ENCODE peak calls at places on chromosomes 12 and 14, in six cellular contexts. I is uterus, K is fibroblast of pulmonary artery, H is fibroblast of lung, Q is IMR-90, C is epithelial cell of esophagus. O is an unnamed sample.

GRCh38 chr14:51552768-51553426 is 98.8 kb upstream of the FRMD6 start:
- DNase-seq in I (peak; percentile 47), K (no peak), H (no peak), Q (no peak), C (peak; percentile 73), O (no peak)

GRCh38 chr14:103133213-103134140 is 10.2 kb downstream of the TNFAIP2 start:
- DNase-seq in I (no peak), K (no peak), H (no peak), Q (no peak), C (no peak), O (no peak)

GRCh38 chr12:4862809-4863208 is 46.9 kb upstream of the KCNA1 start:
- DNase-seq in I (no peak), K (no peak), H (no peak), Q (no peak), C (no peak), O (no peak)

GRCh38 chr12:19819231-19819630 is 379.9 kb downstream of the AEBP2 start:
- DNase-seq in I (peak; percentile 35), K (peak; percentile 46), H (no peak), Q (no peak), C (no peak), O (no peak)

GRCh38 chr12:132886529-132887477 is 602 bp downstream of the CHFR start:
- DNase-seq in I (no peak), K (no peak), H (peak; percentile 5), Q (peak; percentile 4), C (peak; percentile 9), O (no peak)

GRCh38 chr12:31620311-31620710 is 29.4 kb upstream of the DENND5B start:
- DNase-seq in I (no peak), K (no peak), H (no peak), Q (peak; percentile 8), C (no peak), O (no peak)

GRCh38 chr12:1629338-1630080 is 478 bp downstream of the WNT5B start:
- DNase-seq in I (no peak), K (no peak), H (no peak), Q (no peak), C (no peak), O (peak; percentile 62)

GRCh38 chr12:99386907-99387306 is 260.6 kb upstream of the GARIN6 start:
- DNase-seq in I (no peak), K (peak; percentile 29), H (peak; percentile 37), Q (peak; percentile 8), C (peak; percentile 55), O (no peak)

GRCh38 chr12:131799195-131799594 is 29.0 kb upstream of the MMP17 start:
- DNase-seq in I (no peak), K (no peak), H (no peak), Q (no peak), C (no peak), O (no peak)

GRCh38 chr12:132152411-132152821 is 8.2 kb downstream of the NOC4L start:
- DNase-seq in I (no peak), K (no peak), H (no peak), Q (no peak), C (no peak), O (peak; percentile 10)

GRCh38 chr12:111277570-111277969 is 91.3 kb downstream of the PHETA1 start:
- DNase-seq in I (no peak), K (no peak), H (no peak), Q (no peak), C (no peak), O (no peak)

GRCh38 chr12:79629561-79629960 is 61.2 kb downstream of the PAWR start:
- DNase-seq in I (no peak), K (no peak), H (no peak), Q (no peak), C (no peak), O (no peak)

GRCh38 chr12:112303004-112303403 is 79.2 kb downstream of the HECTD4 start:
- DNase-seq in I (no peak), K (peak; percentile 88), H (peak; percentile 58), Q (peak; percentile 95), C (peak; percentile 87), O (no peak)

GRCh38 chr12:122964439-122965257 is 1.6 kb downstream of the ABCB9 start:
- DNase-seq in I (no peak), K (no peak), H (no peak), Q (no peak), C (no peak), O (no peak)

GRCh38 chr12:68977909-68978610 is 45.1 kb upstream of the CPM start:
- DNase-seq in I (no peak), K (peak; percentile 13), H (no peak), Q (no peak), C (no peak), O (no peak)

GRCh38 chr12:132084681-132085635 is 59.2 kb downstream of the DDX51 start:
- DNase-seq in I (peak; percentile 44), K (peak; percentile 52), H (peak; percentile 47), Q (peak; percentile 33), C (peak; percentile 27), O (peak; percentile 84)

GRCh38 chr12:124441443-124442190 is 125.8 kb downstream of the NCOR2 start:
- DNase-seq in I (no peak), K (peak; percentile 95), H (peak; percentile 87), Q (peak; percentile 92), C (peak; percentile 90), O (no peak)

GRCh38 chr12:121718653-121719239 is 6.2 kb downstream of the TMEM120B start:
- DNase-seq in I (no peak), K (no peak), H (no peak), Q (no peak), C (peak; percentile 39), O (peak; percentile 87)

GRCh38 chr12:15982921-15983320 is 71.8 kb downstream of the DERA start:
- DNase-seq in I (no peak), K (no peak), H (no peak), Q (no peak), C (no peak), O (no peak)

GRCh38 chr14:50000215-50001145 is 107.6 kb downstream of the ARF6 start:
- DNase-seq in I (peak; percentile 62), K (peak; percentile 73), H (peak; percentile 71), Q (peak; percentile 84), C (peak; percentile 81), O (no peak)

GRCh38 chr14:73058923-73059311 is 583 bp downstream of the RBM25 start:
- DNase-seq in I (peak; percentile 30), K (no peak), H (peak; percentile 29), Q (peak; percentile 14), C (peak; percentile 32), O (no peak)

GRCh38 chr14:91230363-91231035 is 14.0 kb downstream of the GPR68 start:
- DNase-seq in I (no peak), K (no peak), H (peak; percentile 23), Q (peak; percentile 36), C (no peak), O (no peak)

GRCh38 chr12:103645202-103645601 is 58.1 kb downstream of the STAB2 start:
- DNase-seq in I (no peak), K (peak; percentile 6), H (no peak), Q (peak; percentile 33), C (no peak), O (no peak)

GRCh38 chr14:81206115-81206514 is 14.6 kb downstream of the GTF2A1 start:
- DNase-seq in I (no peak), K (no peak), H (no peak), Q (peak; percentile 54), C (peak; percentile 7), O (no peak)
- TF ChIP-seq CTCF in I (no peak), K (no peak), H (no peak), Q (no peak), C (no peak), O (no peak)

DNA sequence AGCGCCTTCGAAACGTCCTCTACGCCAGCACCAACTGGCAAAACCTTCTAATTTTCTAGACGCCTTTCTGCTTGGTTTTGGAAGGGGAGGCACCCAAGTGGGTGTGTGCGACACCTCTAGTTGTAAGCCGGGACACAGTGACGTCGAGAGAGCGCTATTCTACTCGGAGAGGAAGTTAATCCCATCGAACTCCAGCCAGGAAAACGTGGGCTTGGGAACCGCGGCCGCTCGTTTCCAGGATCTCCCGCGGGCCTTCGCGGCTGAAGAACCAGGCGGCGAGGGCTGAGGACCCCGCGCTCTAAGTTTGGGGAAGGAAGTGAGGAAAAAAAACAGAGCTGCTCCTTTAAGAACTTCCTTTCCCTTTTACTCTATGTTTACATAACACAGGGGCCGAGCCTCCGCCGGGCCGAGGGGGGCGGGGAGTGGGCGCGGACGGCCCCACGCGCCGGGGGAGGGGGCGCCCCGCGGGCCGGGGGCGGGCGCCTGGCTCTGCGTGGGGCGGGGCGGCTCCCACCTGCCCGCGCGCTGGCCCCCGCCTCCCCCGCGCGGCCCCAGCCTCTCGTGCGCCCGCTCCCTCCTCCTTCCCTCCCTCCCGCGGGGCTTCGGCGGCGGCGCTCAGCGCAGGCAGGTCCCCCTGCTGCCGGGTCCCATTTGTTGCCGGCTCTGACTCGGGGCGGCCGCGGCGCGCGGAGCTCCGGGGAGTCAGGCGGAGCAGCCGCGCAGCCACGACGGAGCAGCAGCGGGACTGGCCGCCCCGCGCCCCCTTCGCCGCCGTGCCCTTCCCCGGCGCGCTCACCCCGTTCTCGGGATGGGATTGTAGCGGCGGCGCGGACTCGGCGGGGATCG is at the start of gene PELI2:
- DNase-seq in I (peak; percentile 81), K (peak; percentile 83), H (peak; percentile 78), Q (peak; percentile 73), C (peak; percentile 27), O (peak; percentile 90)
- TF ChIP-seq CTCF in I (peak; percentile 32), K (no peak), H (no peak), Q (peak; percentile 37), C (no peak), O (no peak)

GRCh38 chr14:104226421-104227385 is 88.3 kb downstream of the KIF26A start:
- DNase-seq in I (no peak), K (no peak), H (no peak), Q (no peak), C (no peak), O (peak; percentile 30)
- TF ChIP-seq CTCF in I (no peak), K (no peak), H (no peak), Q (no peak), C (no peak), O (no peak)

GRCh38 chr12:22529281-22530060 is 14.9 kb downstream of the C2CD5 start:
- DNase-seq in I (no peak), K (peak; percentile 38), H (peak; percentile 21), Q (peak; percentile 63), C (peak; percentile 59), O (no peak)
- TF ChIP-seq CTCF in I (peak; percentile 14), K (peak; percentile 51), H (peak; percentile 9), Q (peak; percentile 44), C (peak; percentile 45), O (peak; percentile 48)

GRCh38 chr12:57226588-57227314 is 2.8 kb upstream of the SHMT2 start:
- DNase-seq in I (no peak), K (no peak), H (no peak), Q (no peak), C (no peak), O (peak; percentile 61)

GRCh38 chr12:57224278-57224972 is 5.1 kb upstream of the SHMT2 start:
- DNase-seq in I (no peak), K (no peak), H (no peak), Q (no peak), C (no peak), O (no peak)

GRCh38 chr12:57223191-57224165 is 6.0 kb upstream of the SHMT2 start:
- DNase-seq in I (no peak), K (no peak), H (no peak), Q (no peak), C (no peak), O (no peak)

GRCh38 chr12:57225680-57226190 is 3.8 kb upstream of the SHMT2 start:
- DNase-seq in I (no peak), K (no peak), H (no peak), Q (no peak), C (no peak), O (no peak)

GRCh38 chr12:57224973-57225679 is 4.4 kb upstream of the SHMT2 start:
- DNase-seq in I (no peak), K (no peak), H (peak; percentile 32), Q (no peak), C (peak; percentile 40), O (peak; percentile 74)
- TF ChIP-seq CTCF in I (peak; percentile 25), K (peak; percentile 19), H (peak; percentile 37), Q (no peak), C (peak; percentile 11), O (peak; percentile 82)

O was measured in glutamatergic neuron.